ENCODE peak calls at places on chromosome 20, in four cellular contexts. X, N, V and Z are unnamed samples.

GRCh38 chr20:11080010-11080409 is 406.2 kb upstream of the JAG1 start:
- DNase-seq in X (no peak), N (no peak), V (no peak), Z (no peak)

GRCh38 chr20:32490942-32491763 is 94.0 kb downstream of the NOL4L start:
- DNase-seq in X (no peak), N (no peak), V (no peak), Z (no peak)

GRCh38 chr20:18908109-18908508 is 94.5 kb downstream of the SCP2D1 start:
- DNase-seq in X (no peak), N (no peak), V (no peak), Z (no peak)

GRCh38 chr20:45020236-45020886 is 54.0 kb downstream of the STK4 start:
- DNase-seq in X (no peak), N (no peak), V (no peak), Z (no peak)

GRCh38 chr20:48823960-48824497 is 3.8 kb downstream of the PREX1 start:
- DNase-seq in X (no peak), N (no peak), V (no peak), Z (peak)

GRCh38 chr20:23153696-23154341 is 67.7 kb upstream of the CD93 start:
- DNase-seq in X (no peak), N (no peak), V (no peak), Z (no peak)

GRCh38 chr20:51091564-51092195 is 68.8 kb upstream of the KCNG1 start:
- DNase-seq in X (no peak), N (no peak), V (no peak), Z (no peak)

GRCh38 chr20:62150236-62150575 is 6.6 kb downstream of the SS18L1 start:
- DNase-seq in X (no peak), N (no peak), V (no peak), Z (no peak)

GRCh38 chr20:2323051-2323450 is 27.2 kb downstream of the TGM3 start:
- DNase-seq in X (no peak), N (no peak), V (no peak), Z (no peak)

GRCh38 chr20:24017160-24017761 is 28.7 kb upstream of the GGTLC1 start:
- DNase-seq in X (no peak), N (no peak), V (no peak), Z (no peak)

GRCh38 chr20:15278041-15278440 is 940.6 kb upstream of the FLRT3 start:
- DNase-seq in X (no peak), N (no peak), V (no peak), Z (no peak)

GRCh38 chr20:49448917-49449316 is 33.6 kb downstream of the KCNB1 start:
- DNase-seq in X (no peak), N (no peak), V (no peak), Z (no peak)

GRCh38 chr20:10640897-10641296 is 32.9 kb downstream of the JAG1 start:
- DNase-seq in X (no peak), N (no peak), V (no peak), Z (no peak)

GRCh38 chr20:57657537-57658446 is 37.6 kb upstream of the ZBP1 start:
- DNase-seq in X (no peak), N (peak), V (no peak), Z (no peak)

GRCh38 chr20:32028647-32029372 is 18.6 kb downstream of the CCM2L start:
- DNase-seq in X (no peak), N (no peak), V (no peak), Z (no peak)

GRCh38 chr20:21225215-21225947 is 77.8 kb upstream of the XRN2 start:
- DNase-seq in X (no peak), N (no peak), V (no peak), Z (peak)

GRCh38 chr20:50373674-50374286 is 136.4 kb upstream of the PTPN1 start:
- DNase-seq in X (peak), N (no peak), V (no peak), Z (no peak)

GRCh38 chr20:61166324-61166723 is 85.7 kb upstream of the CDH4 start:
- DNase-seq in X (no peak), N (no peak), V (no peak), Z (no peak)

GRCh38 chr20:40979247-40979646 is 49.4 kb upstream of the TOP1 start:
- DNase-seq in X (no peak), N (no peak), V (no peak), Z (peak)

GRCh38 chr20:15005300-15005986 is 668.0 kb upstream of the FLRT3 start:
- DNase-seq in X (no peak), N (peak), V (no peak), Z (no peak)

GRCh38 chr20:62339647-62340062 is 27.5 kb downstream of the LAMA5 start:
- DNase-seq in X (peak), N (no peak), V (no peak), Z (no peak)

GRCh38 chr20:59805266-59805665 is 128.2 kb downstream of the SYCP2 start:
- DNase-seq in X (no peak), N (peak), V (no peak), Z (no peak)

GRCh38 chr20:19502169-19502568 is 255.9 kb upstream of the RIN2 start:
- DNase-seq in X (no peak), N (no peak), V (no peak), Z (no peak)

GRCh38 chr20:23528867-23529431 is 38.0 kb downstream of the CST8 start:
- DNase-seq in X (no peak), N (no peak), V (no peak), Z (no peak)

GRCh38 chr20:47642624-47643023 is 140.9 kb downstream of the NCOA3 start:
- DNase-seq in X (no peak), N (no peak), V (no peak), Z (peak)

GRCh38 chr20:11248691-11249178 is 574.9 kb upstream of the JAG1 start:
- DNase-seq in X (no peak), N (no peak), V (no peak), Z (no peak)

GRCh38 chr20:52806918-52807317 is 165.2 kb upstream of the TSHZ2 start:
- DNase-seq in X (peak), N (no peak), V (no peak), Z (no peak)

GRCh38 chr20:42749548-42749947 is 440.2 kb downstream of the PTPRT start:
- DNase-seq in X (no peak), N (no peak), V (no peak), Z (no peak)

GRCh38 chr20:18058661-18059467 is 1.1 kb upstream of the OVOL2 start:
- DNase-seq in X (no peak), N (peak), V (no peak), Z (no peak)

GRCh38 chr20:9066196-9066595 is 2.7 kb upstream of the PLCB4 start:
- DNase-seq in X (no peak), N (no peak), V (no peak), Z (no peak)

GRCh38 chr20:5127204-5127858 is 523 bp downstream of the CDS2 start:
- DNase-seq in X (peak), N (peak), V (no peak), Z (no peak)

GRCh38 chr20:59787186-59787890 is 146.1 kb downstream of the SYCP2 start:
- DNase-seq in X (no peak), N (peak), V (no peak), Z (no peak)

GRCh38 chr20:4613184-4613583 is 108.5 kb upstream of the PRND start:
- DNase-seq in X (no peak), N (no peak), V (no peak), Z (no peak)

GRCh38 chr20:32697608-32698007 is 23.9 kb upstream of the C20orf203 start:
- DNase-seq in X (no peak), N (no peak), V (no peak), Z (no peak)

GRCh38 chr20:47727909-47728361 is 57.3 kb downstream of the SULF2 start:
- DNase-seq in X (no peak), N (no peak), V (no peak), Z (no peak)

DNA sequence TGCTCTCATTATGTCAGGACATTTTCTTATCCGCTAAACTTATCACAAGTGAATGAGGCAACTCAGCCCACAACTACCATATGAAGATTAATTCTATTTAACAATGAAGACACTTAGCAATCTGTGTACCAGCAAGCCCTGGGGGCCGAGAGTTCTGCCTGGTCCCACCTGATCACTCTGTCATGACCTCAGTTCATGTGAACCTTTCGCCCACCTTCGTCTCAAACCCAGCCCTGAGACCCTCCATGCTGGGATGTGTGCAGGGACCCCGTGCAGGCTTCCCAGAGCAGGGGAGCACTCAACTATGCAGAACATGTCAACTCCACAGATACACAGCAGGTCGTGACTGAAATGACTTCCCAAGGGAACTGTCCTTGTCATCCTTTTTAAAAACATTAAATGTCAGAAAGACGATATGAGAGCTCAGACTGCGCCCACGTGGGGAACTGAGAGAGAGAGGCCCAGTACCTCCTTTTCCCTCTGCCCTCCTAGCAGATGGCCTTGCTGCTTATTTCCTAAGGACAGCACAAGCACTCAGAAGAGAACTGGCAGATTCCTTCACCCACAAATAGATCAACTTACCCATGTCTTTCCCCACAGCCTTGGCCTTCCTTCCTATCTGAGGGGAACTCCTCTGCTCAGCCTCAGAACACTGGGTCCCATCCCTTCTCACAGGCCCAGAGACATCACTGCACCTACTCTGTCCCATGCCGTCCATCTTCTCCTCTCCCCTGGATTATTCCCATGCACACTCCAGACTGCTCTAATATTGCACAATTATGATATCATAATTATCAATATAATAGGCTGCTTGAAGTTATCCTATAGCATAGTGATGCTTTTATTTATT is 11.5 kb downstream of the ABHD12 start:
- DNase-seq in X (no peak), N (no peak), V (no peak), Z (no peak)
- H3K4me3 ChIP-seq in X (no peak), N (no peak), V (no peak), Z (no peak)

DNA sequence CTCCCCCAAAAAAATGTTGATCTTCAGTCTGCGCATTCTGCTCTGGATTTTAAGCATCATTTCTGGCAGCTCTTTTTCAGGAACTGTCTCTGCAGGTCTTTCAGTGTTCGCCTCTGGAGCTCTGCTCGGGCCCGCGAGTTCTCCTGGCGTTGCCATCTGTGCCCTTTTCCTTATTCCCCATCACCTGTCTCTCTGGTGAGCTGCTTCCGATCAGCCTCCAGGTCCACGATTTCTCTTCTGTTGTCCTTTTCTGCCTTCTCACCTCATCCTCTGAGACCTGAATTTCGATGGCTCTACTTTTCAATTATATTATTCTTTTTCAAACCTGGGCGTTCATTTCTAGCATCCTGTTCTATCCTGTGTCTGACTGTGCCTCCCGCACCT is 590 bp upstream of the MAP1LC3A start:
- DNase-seq in X (no peak), N (no peak), V (no peak), Z (no peak)
- H3K27ac ChIP-seq in X (peak), N (peak), V (peak), Z (peak)

DNA sequence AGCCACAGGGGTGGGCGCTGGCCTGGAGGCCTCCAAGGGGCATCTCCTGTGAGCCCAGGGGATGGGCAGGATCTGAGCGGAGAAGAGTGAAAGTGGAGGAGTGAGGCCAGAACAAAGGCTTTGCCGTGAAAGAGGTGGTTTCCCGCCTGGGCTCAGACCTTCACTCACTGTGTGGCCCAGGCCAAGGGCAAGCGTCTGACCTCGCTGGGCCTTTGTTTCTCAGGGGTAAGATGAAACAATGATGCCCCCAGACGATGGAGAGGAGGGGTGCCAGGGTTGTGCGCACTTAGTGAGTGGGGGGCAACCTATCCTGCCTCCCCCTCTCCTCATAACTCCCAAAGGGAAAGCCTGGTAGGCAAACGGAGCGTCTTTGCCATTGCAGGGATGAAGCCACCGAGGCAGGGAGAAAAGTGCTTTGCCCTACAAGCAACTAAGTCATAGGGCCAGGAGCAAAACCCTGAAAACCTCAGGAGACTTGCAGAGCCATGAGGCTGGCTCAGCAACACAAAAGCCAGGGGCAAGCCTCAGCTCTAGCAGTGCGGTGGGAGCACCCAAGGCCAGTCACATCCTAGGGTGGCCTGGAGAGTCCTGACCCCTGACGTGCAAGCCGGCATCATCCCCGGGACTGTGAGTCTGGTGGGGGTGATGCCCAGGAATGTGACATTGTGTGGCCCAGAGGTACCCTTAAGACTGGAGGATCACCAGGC is 903 bp upstream of the STMN3 start:
- DNase-seq in X (no peak), N (no peak), V (no peak), Z (no peak)
- H3K4me3 ChIP-seq in X (no peak), N (peak), V (peak), Z (no peak)

GRCh38 chr20:36498386-36499179 is 42.7 kb upstream of the MYL9 start:
- DNase-seq in X (no peak), N (no peak), V (no peak), Z (peak)

GRCh38 chr20:36504295-36504694 is 37.0 kb upstream of the MYL9 start:
- DNase-seq in X (no peak), N (no peak), V (no peak), Z (no peak)

GRCh38 chr20:36499211-36499610 is 42.1 kb upstream of the MYL9 start:
- DNase-seq in X (no peak), N (no peak), V (no peak), Z (no peak)

GRCh38 chr20:36499723-36500501 is 41.4 kb upstream of the MYL9 start:
- DNase-seq in X (no peak), N (no peak), V (no peak), Z (peak)

GRCh38 chr20:36501367-36502006 is 39.8 kb upstream of the MYL9 start:
- DNase-seq in X (no peak), N (no peak), V (no peak), Z (no peak)
- H3K27ac ChIP-seq in X (no peak), N (no peak), V (no peak), Z (no peak)

GRCh38 chr20:309306-309840 is 12.0 kb downstream of the ZCCHC3 start:
- DNase-seq in X (peak), N (no peak), V (no peak), Z (peak)
- H3K4me3 ChIP-seq in X (no peak), N (peak), V (peak), Z (peak)

DNA sequence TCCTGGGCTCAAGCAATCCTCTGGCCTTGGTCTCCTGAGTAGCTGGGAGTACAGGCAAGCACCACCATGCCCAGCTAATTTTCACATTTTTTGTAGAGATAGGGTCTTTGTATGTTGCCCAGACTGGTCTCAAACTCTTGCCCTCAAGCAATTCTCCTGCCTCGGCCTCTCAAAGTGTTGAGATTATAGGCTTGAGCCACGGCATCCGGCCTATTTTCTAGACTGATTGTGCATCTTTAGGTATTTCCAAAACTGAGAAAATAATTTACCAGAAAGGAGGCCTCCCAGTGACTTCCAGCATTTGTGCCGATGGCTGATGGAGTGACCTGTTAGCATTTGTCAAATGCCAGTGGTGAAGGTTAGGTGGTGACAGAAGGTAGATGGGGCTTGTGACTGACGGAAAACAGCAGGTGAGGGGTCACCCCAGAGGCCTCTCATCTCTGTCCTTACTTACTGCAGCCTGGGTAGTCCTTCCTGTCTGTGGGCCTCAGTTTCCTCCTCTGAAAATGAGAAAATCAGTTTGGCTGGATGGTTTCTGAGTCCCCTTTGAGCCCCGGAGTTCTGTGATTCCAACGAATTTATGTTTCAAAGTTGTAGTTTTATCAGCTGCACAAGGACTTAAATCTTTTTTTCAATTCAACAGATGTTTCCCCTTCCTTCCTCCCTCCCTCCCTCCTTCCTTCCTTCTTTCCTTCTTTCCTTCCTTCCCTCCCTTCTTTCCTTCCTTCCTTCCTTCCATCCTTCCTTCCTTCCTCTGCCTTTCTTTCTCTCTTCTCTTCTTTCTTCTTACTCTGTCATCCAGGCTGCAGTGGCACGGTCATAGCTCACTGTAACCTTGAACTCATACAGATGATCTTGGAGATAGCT is 53.5 kb downstream of the TGM2 start:
- DNase-seq in X (no peak), N (no peak), V (no peak), Z (no peak)
- H3K27ac ChIP-seq in X (no peak), N (no peak), V (no peak), Z (no peak)

GRCh38 chr20:64048402-64049044 is 916 bp downstream of the SOX18 start:
- DNase-seq in X (no peak), N (no peak), V (no peak), Z (no peak)
- H3K4me3 ChIP-seq in X (no peak), N (peak), V (no peak), Z (peak)